ENCODE peak calls at places on chromosomes 7 and 10, in ten cellular contexts. One of them, this sample, is unnamed.

GRCh38 chr7:46127805-46128204 is 206.7 kb upstream of the IGFBP3 start:
- DNase-seq in OCI-LY7: no peak
- DNase-seq in H9: no peak
- DNase-seq in MCF 10A: no peak
- DNase-seq in GM23338: no peak
- DNase-seq in neural crest cell: no peak
- DNase-seq in heart left ventricle: no peak
- DNase-seq in dorsolateral prefrontal cortex: no peak
- DNase-seq in coronary artery: no peak
- DNase-seq in WTC11: no peak
- DNase-seq in this sample: no peak

GRCh38 chr10:11009471-11010308 is 8.0 kb upstream of the CELF2 start:
- DNase-seq in GM23338: no peak
- DNase-seq in MCF 10A: peak
- DNase-seq in dorsolateral prefrontal cortex: no peak
- DNase-seq in neural crest cell: no peak
- DNase-seq in heart left ventricle: no peak
- DNase-seq in coronary artery: no peak
- DNase-seq in WTC11: no peak
- DNase-seq in H9: no peak
- DNase-seq in OCI-LY7: no peak
- DNase-seq in this sample: no peak

GRCh38 chr10:71752391-71753090 is 20.8 kb downstream of the VSIR start:
- DNase-seq in coronary artery: no peak
- DNase-seq in neural crest cell: no peak
- DNase-seq in MCF 10A: no peak
- DNase-seq in heart left ventricle: no peak
- DNase-seq in WTC11: no peak
- DNase-seq in H9: no peak
- DNase-seq in dorsolateral prefrontal cortex: no peak
- DNase-seq in OCI-LY7: peak
- DNase-seq in GM23338: no peak
- DNase-seq in this sample: no peak

GRCh38 chr10:79422178-79422892 is 23.1 kb downstream of the ZCCHC24 start:
- DNase-seq in coronary artery: no peak
- DNase-seq in GM23338: no peak
- DNase-seq in H9: no peak
- DNase-seq in heart left ventricle: no peak
- DNase-seq in neural crest cell: no peak
- DNase-seq in dorsolateral prefrontal cortex: no peak
- DNase-seq in WTC11: no peak
- DNase-seq in OCI-LY7: no peak
- DNase-seq in MCF 10A: peak
- DNase-seq in this sample: no peak

GRCh38 chr7:74290590-74290950 is 1.4 kb downstream of the CLIP2 start:
- DNase-seq in MCF 10A: no peak
- DNase-seq in H9: no peak
- DNase-seq in dorsolateral prefrontal cortex: no peak
- DNase-seq in coronary artery: no peak
- DNase-seq in heart left ventricle: no peak
- DNase-seq in WTC11: no peak
- DNase-seq in OCI-LY7: no peak
- DNase-seq in neural crest cell: no peak
- DNase-seq in GM23338: no peak
- DNase-seq in this sample: no peak

GRCh38 chr10:21572578-21572977 is 38.5 kb downstream of the MLLT10 start:
- DNase-seq in H9: no peak
- DNase-seq in GM23338: no peak
- DNase-seq in WTC11: no peak
- DNase-seq in MCF 10A: peak
- DNase-seq in heart left ventricle: no peak
- DNase-seq in dorsolateral prefrontal cortex: no peak
- DNase-seq in neural crest cell: no peak
- DNase-seq in coronary artery: peak
- DNase-seq in OCI-LY7: no peak
- DNase-seq in this sample: peak

GRCh38 chr10:123150986-123151738 is 3.0 kb upstream of the BUB3 start:
- DNase-seq in heart left ventricle: no peak
- DNase-seq in MCF 10A: no peak
- DNase-seq in H9: peak
- DNase-seq in dorsolateral prefrontal cortex: no peak
- DNase-seq in WTC11: peak
- DNase-seq in OCI-LY7: no peak
- DNase-seq in GM23338: peak
- DNase-seq in neural crest cell: no peak
- DNase-seq in coronary artery: no peak
- DNase-seq in this sample: no peak

GRCh38 chr10:71888248-71888622 is 37.2 kb upstream of the PSAP start:
- DNase-seq in GM23338: no peak
- DNase-seq in neural crest cell: no peak
- DNase-seq in H9: no peak
- DNase-seq in OCI-LY7: no peak
- DNase-seq in WTC11: no peak
- DNase-seq in MCF 10A: no peak
- DNase-seq in heart left ventricle: no peak
- DNase-seq in coronary artery: no peak
- DNase-seq in dorsolateral prefrontal cortex: no peak
- DNase-seq in this sample: no peak

GRCh38 chr7:106858618-106859532 is 6.2 kb upstream of the PIK3CG start:
- DNase-seq in MCF 10A: peak
- DNase-seq in WTC11: no peak
- DNase-seq in coronary artery: no peak
- DNase-seq in dorsolateral prefrontal cortex: no peak
- DNase-seq in GM23338: no peak
- DNase-seq in H9: no peak
- DNase-seq in OCI-LY7: no peak
- DNase-seq in heart left ventricle: peak
- DNase-seq in neural crest cell: no peak
- DNase-seq in this sample: peak

GRCh38 chr7:64509583-64509982 is 53.3 kb downstream of the ZNF680 start:
- DNase-seq in H9: no peak
- DNase-seq in OCI-LY7: no peak
- DNase-seq in coronary artery: no peak
- DNase-seq in dorsolateral prefrontal cortex: no peak
- DNase-seq in neural crest cell: no peak
- DNase-seq in GM23338: no peak
- DNase-seq in MCF 10A: no peak
- DNase-seq in heart left ventricle: no peak
- DNase-seq in WTC11: no peak
- DNase-seq in this sample: no peak

GRCh38 chr7:11343818-11344413 is 370.2 kb downstream of the PHF14 start:
- DNase-seq in dorsolateral prefrontal cortex: no peak
- DNase-seq in GM23338: peak
- DNase-seq in neural crest cell: peak
- DNase-seq in OCI-LY7: peak
- DNase-seq in WTC11: no peak
- DNase-seq in H9: no peak
- DNase-seq in heart left ventricle: no peak
- DNase-seq in coronary artery: no peak
- DNase-seq in MCF 10A: peak
- DNase-seq in this sample: no peak

GRCh38 chr7:50317221-50317678 is 12.7 kb downstream of the IKZF1 start:
- DNase-seq in neural crest cell: no peak
- DNase-seq in H9: no peak
- DNase-seq in dorsolateral prefrontal cortex: no peak
- DNase-seq in WTC11: no peak
- DNase-seq in GM23338: no peak
- DNase-seq in MCF 10A: no peak
- DNase-seq in OCI-LY7: no peak
- DNase-seq in coronary artery: no peak
- DNase-seq in heart left ventricle: no peak
- DNase-seq in this sample: no peak

GRCh38 chr10:60849217-60849616 is 70.9 kb downstream of the CDK1 start:
- DNase-seq in dorsolateral prefrontal cortex: no peak
- DNase-seq in heart left ventricle: no peak
- DNase-seq in WTC11: no peak
- DNase-seq in GM23338: no peak
- DNase-seq in neural crest cell: no peak
- DNase-seq in coronary artery: no peak
- DNase-seq in OCI-LY7: no peak
- DNase-seq in MCF 10A: no peak
- DNase-seq in H9: no peak
- DNase-seq in this sample: no peak

DNA sequence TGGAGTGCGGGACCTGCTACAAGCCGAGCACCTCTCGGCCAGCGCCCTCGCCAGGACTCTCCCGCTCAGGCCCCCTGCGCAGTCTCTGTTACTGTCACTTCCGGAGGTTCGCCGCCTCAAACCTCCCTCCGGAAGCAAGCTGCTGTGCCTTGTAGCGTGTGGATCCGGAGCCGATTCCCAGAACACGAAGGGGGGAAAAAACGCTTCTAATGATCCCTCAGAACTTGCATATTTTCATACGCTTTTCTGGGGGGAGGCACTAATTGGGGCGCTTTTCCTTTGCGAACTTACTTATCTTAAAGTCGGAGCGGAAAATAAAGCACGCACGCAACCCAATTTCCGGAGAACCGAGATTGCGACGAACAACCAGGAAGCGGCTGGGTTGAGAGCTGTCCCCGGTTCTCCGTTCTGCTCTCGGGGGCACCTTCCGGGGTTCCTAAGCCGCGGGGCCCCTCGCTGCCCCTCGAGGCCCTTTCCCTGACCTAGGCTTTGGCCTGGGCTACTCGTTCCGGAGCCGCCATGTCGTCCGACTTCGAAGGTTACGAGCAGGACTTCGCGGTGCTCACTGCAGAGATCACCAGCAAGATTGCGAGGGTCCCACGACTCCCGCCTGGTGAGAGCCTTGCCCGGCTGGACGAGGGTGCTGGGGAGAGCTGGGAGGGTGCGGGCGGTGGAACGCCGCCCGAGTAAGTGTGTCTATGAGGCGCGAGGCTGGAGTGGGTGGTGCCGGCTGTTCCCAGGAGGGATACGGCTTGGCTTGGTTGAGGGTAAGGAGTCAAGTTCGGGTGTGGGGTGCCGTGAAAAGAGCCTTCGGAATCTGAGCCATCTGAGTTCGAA is at the start of the genes VTI1A and ZDHHC6:
- DNase-seq in MCF 10A: peak
- DNase-seq in heart left ventricle: peak
- DNase-seq in GM23338: peak
- DNase-seq in WTC11: peak
- DNase-seq in OCI-LY7: peak
- DNase-seq in neural crest cell: peak
- DNase-seq in coronary artery: peak
- DNase-seq in dorsolateral prefrontal cortex: peak
- DNase-seq in H9: peak
- DNase-seq in this sample: peak
- TF ChIP-seq CTCF in MCF 10A: no peak
- TF ChIP-seq CTCF in heart left ventricle: no peak
- TF ChIP-seq CTCF in GM23338: no peak
- TF ChIP-seq CTCF in WTC11: no peak
- TF ChIP-seq CTCF in OCI-LY7: peak
- TF ChIP-seq CTCF in neural crest cell: no peak
- TF ChIP-seq CTCF in coronary artery: no peak
- TF ChIP-seq CTCF in dorsolateral prefrontal cortex: no peak
- TF ChIP-seq CTCF in H9: no peak
- TF ChIP-seq CTCF in this sample: peak

DNA sequence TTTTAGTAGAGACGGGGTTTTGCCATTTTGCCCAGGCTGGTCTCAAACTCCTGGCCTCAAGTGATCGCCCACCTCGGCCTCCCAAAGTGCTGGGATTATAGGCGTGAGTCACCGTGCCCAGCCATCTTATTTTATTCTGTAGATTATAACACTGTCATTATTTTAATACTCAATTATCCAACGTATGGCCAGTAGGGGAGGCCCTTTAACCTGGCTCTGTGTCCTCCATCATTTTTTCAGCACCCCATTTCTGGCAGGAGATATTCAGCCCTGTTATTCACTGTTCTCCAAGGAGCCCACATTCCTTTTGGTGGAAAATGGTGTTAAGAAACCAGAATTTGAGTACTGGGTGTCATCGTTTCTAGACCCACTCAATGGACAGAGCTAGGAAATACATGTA is 31.5 kb downstream of the PDSS1 start:
- DNase-seq in coronary artery: no peak
- DNase-seq in H9: no peak
- DNase-seq in WTC11: no peak
- DNase-seq in GM23338: no peak
- DNase-seq in dorsolateral prefrontal cortex: no peak
- DNase-seq in OCI-LY7: no peak
- DNase-seq in heart left ventricle: no peak
- DNase-seq in MCF 10A: no peak
- DNase-seq in neural crest cell: no peak
- DNase-seq in this sample: no peak
- TF ChIP-seq CTCF in coronary artery: no peak
- TF ChIP-seq CTCF in H9: no peak
- TF ChIP-seq CTCF in WTC11: no peak
- TF ChIP-seq CTCF in GM23338: peak
- TF ChIP-seq CTCF in dorsolateral prefrontal cortex: no peak
- TF ChIP-seq CTCF in OCI-LY7: peak
- TF ChIP-seq CTCF in heart left ventricle: no peak
- TF ChIP-seq CTCF in MCF 10A: no peak
- TF ChIP-seq CTCF in neural crest cell: no peak
- TF ChIP-seq CTCF in this sample: peak

DNA sequence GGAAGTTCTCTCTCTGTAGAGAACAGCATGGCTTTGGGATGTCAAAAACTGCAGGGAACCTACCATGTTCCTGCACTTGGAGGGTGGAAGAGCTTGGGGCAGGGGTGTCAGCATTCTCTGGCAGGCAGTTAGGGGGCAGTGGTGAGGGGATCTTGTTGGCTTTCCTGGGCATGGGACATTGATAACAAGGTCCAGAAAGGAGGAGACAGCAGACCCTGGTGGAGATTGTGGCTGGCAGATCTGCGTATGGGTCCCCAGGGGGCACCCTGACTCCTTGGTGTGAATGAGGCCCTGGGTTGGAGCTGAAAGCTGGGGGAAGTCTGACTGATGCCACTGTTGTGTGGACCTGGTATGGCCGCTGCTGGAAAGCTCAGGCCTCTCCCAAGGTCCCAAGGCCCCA is 22.9 kb upstream of the CAMK2B start:
- DNase-seq in heart left ventricle: no peak
- DNase-seq in dorsolateral prefrontal cortex: no peak
- DNase-seq in OCI-LY7: peak
- DNase-seq in coronary artery: no peak
- DNase-seq in WTC11: peak
- DNase-seq in neural crest cell: no peak
- DNase-seq in GM23338: peak
- DNase-seq in H9: peak
- DNase-seq in MCF 10A: peak
- DNase-seq in this sample: peak
- TF ChIP-seq CTCF in heart left ventricle: no peak
- TF ChIP-seq CTCF in dorsolateral prefrontal cortex: peak
- TF ChIP-seq CTCF in OCI-LY7: peak
- TF ChIP-seq CTCF in coronary artery: no peak
- TF ChIP-seq CTCF in WTC11: peak
- TF ChIP-seq CTCF in neural crest cell: no peak
- TF ChIP-seq CTCF in GM23338: peak
- TF ChIP-seq CTCF in H9: peak
- TF ChIP-seq CTCF in MCF 10A: no peak
- TF ChIP-seq CTCF in this sample: peak

DNA sequence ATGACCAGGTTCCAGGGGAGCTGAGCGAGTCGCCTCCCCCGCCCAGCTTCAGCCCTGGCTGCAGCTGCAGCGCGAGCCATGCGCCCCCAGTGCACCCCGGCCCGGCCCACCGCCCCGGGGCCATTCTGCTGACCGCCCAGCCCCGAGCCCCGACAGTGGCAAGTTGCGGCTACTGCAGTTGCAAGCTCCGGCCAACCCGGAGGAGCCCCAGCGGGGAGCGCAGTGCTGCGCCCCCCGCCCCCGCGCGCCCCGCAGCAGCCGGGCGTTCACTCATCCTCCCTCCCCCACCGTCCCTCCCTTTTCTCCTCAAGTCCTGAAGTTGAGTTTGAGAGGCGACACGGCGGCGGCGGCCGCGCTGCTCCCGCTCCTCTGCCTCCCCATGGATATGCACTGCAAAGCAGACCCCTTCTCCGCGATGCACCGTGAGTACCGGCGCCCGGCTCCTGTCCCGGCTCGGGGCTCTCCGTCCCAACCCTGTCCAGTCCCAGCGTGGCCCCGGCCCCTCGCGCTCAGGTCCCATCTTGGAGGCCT is 565 bp downstream of the PAX2 start:
- DNase-seq in MCF 10A: no peak
- DNase-seq in heart left ventricle: no peak
- DNase-seq in H9: no peak
- DNase-seq in coronary artery: no peak
- DNase-seq in OCI-LY7: no peak
- DNase-seq in GM23338: peak
- DNase-seq in WTC11: peak
- DNase-seq in dorsolateral prefrontal cortex: no peak
- DNase-seq in neural crest cell: no peak
- DNase-seq in this sample: no peak
- TF ChIP-seq CTCF in MCF 10A: no peak
- TF ChIP-seq CTCF in heart left ventricle: no peak
- TF ChIP-seq CTCF in H9: no peak
- TF ChIP-seq CTCF in coronary artery: no peak
- TF ChIP-seq CTCF in OCI-LY7: no peak
- TF ChIP-seq CTCF in GM23338: no peak
- TF ChIP-seq CTCF in WTC11: no peak
- TF ChIP-seq CTCF in dorsolateral prefrontal cortex: no peak
- TF ChIP-seq CTCF in neural crest cell: no peak
- TF ChIP-seq CTCF in this sample: no peak

This sample was measured in retinal pigment epithelial cell.